ENCODE peak calls at places on chromosome 16, in six cellular contexts. F, T, R, M, I and K are unnamed samples.

GRCh38 chr16:30561212-30561816 is 3.1 kb upstream of the ZNF764 start:
- DNase-seq in F (no peak), T (no peak), R (no peak), M (no peak), I (peak), K (no peak)

GRCh38 chr16:77745972-77746371 is 23.7 kb downstream of the NUDT7 start:
- DNase-seq in F (no peak), T (no peak), R (no peak), M (no peak), I (no peak), K (no peak)

GRCh38 chr16:81907681-81908080 is 103.6 kb downstream of the SDR42E1 start:
- DNase-seq in F (no peak), T (no peak), R (no peak), M (no peak), I (no peak), K (no peak)

GRCh38 chr16:24977673-24978065 is 37.5 kb downstream of the ARHGAP17 start:
- DNase-seq in F (peak), T (peak), R (no peak), M (no peak), I (peak), K (no peak)

GRCh38 chr16:53085539-53086450 is 31.0 kb downstream of the CHD9 start:
- DNase-seq in F (no peak), T (no peak), R (no peak), M (no peak), I (peak), K (no peak)

GRCh38 chr16:46620265-46621005 is 744 bp downstream of the SHCBP1 start:
- DNase-seq in F (peak), T (no peak), R (peak), M (no peak), I (peak), K (peak)

GRCh38 chr16:1244881-1245280 is 4.4 kb downstream of the TPSAB1 start:
- DNase-seq in F (no peak), T (no peak), R (no peak), M (no peak), I (no peak), K (peak)

GRCh38 chr16:65121870-65122723 is at the start of gene CDH11:
- DNase-seq in F (no peak), T (no peak), R (no peak), M (no peak), I (peak), K (no peak)

GRCh38 chr16:66662445-66663194 is 33.9 kb downstream of the CMTM4 start:
- DNase-seq in F (peak), T (peak), R (peak), M (no peak), I (peak), K (peak)

GRCh38 chr16:58337090-58337444 is 42.2 kb upstream of the PRSS54 start:
- DNase-seq in F (no peak), T (no peak), R (no peak), M (no peak), I (no peak), K (peak)

GRCh38 chr16:79265701-79266100 is 334.8 kb downstream of the MAF start:
- DNase-seq in F (no peak), T (no peak), R (no peak), M (no peak), I (no peak), K (no peak)

GRCh38 chr16:57150682-57151330 is 35.0 kb downstream of the PSME3IP1 start:
- DNase-seq in F (no peak), T (no peak), R (no peak), M (no peak), I (no peak), K (no peak)

GRCh38 chr16:21161211-21161610 is 2.7 kb downstream of the LDAF1 start:
- DNase-seq in F (no peak), T (no peak), R (no peak), M (no peak), I (no peak), K (no peak)
- TF ChIP-seq POLR2A in F (no peak), T (no peak), R (no peak), M (no peak), I (no peak), K (no peak)

DNA sequence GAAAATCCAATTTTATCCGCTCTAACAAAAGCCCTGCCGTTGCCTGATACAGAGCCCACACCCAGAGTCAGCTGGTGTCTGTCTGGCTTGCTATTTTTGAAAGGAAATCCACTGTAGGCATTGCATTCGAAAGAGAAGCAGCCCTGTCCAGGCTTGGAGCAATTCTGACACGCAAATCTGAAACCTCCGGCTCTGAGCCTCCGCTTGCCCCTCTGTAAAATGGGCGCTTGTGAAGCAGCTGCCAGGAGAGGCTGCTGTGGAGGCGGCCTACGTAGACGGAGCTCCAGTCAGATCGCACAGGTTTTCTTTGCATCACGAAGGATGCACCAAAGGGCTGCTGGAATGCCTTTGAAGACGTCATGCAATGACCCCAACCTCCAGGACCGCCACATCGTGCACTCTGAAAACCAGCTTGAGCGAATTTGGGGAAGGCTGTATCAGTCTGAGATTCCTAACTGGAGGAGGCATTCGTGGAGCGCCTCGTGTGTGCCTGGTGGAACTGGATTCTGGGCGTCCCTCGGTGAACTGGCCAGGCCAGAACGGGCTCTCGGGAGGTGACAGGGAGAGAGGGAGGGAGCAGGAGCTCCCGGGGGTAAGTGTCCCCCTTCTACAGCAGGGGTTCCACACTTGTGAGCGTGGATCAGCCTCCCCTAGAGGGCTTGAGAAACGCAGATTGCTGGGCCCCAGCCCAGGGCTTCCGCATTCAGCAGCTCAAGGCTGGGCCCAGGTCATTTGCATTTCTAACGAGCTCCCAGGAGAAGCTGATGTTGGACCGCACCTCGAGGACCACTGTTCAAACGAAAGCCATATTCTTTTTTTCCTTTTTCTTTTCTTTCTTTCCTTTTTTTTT is 215.5 kb downstream of the MRTFB start:
- DNase-seq in F (no peak), T (no peak), R (no peak), M (no peak), I (peak), K (no peak)
- TF ChIP-seq CTCF in F (no peak), T (no peak), R (no peak), M (no peak), I (no peak), K (no peak)

GRCh38 chr16:87968541-87968940 is 17.3 kb downstream of the BANP start:
- DNase-seq in F (no peak), T (no peak), R (no peak), M (no peak), I (no peak), K (no peak)
- TF ChIP-seq MYC in F (no peak), T (no peak), R (no peak), M (no peak), I (no peak), K (no peak)

GRCh38 chr16:11635679-11636171 is 32.5 kb upstream of the SNN start:
- DNase-seq in F (no peak), T (no peak), R (no peak), M (no peak), I (no peak), K (no peak)

GRCh38 chr16:11639008-11639562 is 29.2 kb upstream of the SNN start:
- DNase-seq in F (no peak), T (no peak), R (no peak), M (no peak), I (no peak), K (no peak)

GRCh38 chr16:11636172-11636721 is 32.0 kb upstream of the SNN start:
- DNase-seq in F (no peak), T (peak), R (no peak), M (no peak), I (no peak), K (no peak)

GRCh38 chr16:11637320-11637719 is 30.9 kb upstream of the SNN start:
- DNase-seq in F (no peak), T (no peak), R (no peak), M (no peak), I (no peak), K (no peak)

DNA sequence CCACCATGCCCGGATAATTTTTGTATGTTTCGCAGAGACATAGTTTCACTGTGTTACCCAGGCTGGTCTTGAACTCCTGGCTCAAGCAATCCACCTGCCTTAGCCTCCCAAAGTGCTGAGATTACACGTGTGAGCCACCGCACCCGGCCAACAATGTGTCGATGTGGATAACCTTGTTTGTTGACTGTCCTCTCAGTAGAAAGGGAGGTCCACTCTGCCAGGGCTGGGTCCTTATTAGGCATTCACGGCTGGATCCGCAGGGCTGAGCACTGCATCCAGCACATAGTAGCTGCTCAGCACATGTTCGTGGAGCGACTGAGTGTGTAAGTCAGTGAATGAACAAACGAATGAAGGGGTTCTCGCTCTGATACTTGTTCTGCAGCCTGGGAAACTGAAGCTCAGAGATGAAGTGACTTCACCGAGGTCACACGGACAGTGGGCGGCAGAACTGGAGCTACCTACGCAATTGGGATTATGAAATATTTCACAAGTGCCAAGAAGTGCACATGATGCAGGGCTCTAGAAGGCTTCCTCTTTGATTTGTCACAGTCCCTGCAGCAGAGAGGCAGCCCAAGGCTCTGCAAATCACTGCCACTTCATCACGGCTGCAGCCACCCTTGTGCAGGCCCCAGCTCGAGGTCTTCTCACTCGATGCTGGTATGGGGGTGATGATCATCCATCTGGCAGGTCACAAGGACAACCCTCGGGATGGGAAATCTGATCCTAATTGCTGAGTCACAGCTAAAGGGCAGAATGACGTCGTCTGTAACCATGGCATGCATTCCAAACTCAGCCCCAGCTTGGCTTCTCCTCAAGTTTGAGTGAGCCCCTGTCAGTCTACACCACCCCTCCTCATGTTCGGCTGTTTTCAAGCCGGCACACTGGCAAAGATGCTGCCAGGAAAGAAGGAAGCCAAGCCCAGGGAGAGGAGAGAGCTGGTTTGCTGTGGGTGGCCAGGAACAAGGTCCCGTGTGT is 28.0 kb upstream of the SNN start:
- DNase-seq in F (peak), T (peak), R (peak), M (no peak), I (peak), K (peak)
- TF ChIP-seq POLR2A in F (peak), T (peak), R (no peak), M (no peak), I (no peak), K (no peak)

DNA sequence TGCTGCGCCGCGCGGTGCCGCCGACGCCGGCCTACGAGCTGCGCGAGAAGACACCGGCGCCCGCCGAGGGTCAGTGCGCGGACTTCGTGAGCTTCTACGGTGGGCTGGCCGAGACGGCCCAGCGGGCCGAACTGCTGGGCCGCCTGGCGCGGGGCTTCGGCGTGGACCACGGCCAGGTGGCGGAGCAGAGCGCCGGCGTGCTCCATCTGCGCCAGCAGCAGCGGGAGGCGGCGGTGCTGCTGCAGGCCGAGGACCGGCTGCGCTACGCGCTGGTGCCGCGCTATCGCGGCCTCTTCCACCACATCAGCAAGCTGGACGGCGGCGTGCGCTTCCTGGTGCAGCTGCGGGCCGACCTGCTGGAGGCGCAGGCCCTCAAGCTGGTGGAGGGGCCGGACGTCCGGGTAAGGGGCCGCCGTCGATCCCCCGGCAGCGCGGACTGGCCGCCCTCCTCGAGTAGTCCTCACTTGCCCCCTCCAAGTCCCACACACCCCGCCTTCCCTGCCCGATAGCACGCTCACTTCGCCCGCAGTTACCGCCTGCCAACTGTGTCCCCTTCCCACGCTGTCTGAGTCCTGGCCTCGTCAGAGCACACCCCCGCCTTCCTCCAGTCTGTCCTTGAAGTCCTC is 470 bp downstream of the MLYCD start:
- DNase-seq in F (peak), T (no peak), R (peak), M (no peak), I (peak), K (peak)
- TF ChIP-seq CTCF in F (no peak), T (peak), R (no peak), M (no peak), I (peak), K (no peak)

GRCh38 chr16:11913425-11914079 is 2.2 kb downstream of the GSPT1 start:
- DNase-seq in F (peak), T (no peak), R (no peak), M (no peak), I (peak), K (peak)
- TF ChIP-seq MYC in F (no peak), T (no peak), R (no peak), M (no peak), I (no peak), K (no peak)